ENCODE peak calls at places on chromosomes 13 and 19, in eight cellular contexts. U is A673, Z is neural crest cell, L is GM13976, M is thoracic aorta, B is kidney epithelial cell, D is fibroblast of lung, Q is bronchial epithelial cell. F is an unnamed sample.

GRCh38 chr13:27696731-27697130 is 75.0 kb downstream of the POLR1D start:
- DNase-seq in U (no peak), Z (no peak), L (no peak), M (no peak), B (no peak), D (no peak), Q (no peak), F (no peak)

GRCh38 chr19:34982275-34982674 is 17.8 kb upstream of the GRAMD1A start:
- DNase-seq in U (no peak), Z (no peak), L (no peak), M (no peak), B (no peak), D (no peak), Q (no peak), F (no peak)

GRCh38 chr13:109959903-109960302 is 173.5 kb upstream of the IRS2 start:
- DNase-seq in U (no peak), Z (no peak), L (no peak), M (no peak), B (no peak), D (no peak), Q (no peak), F (no peak)

GRCh38 chr13:113672002-113672651 is 5.1 kb downstream of the GRK1 start:
- DNase-seq in U (no peak), Z (no peak), L (no peak), M (no peak), B (no peak), D (no peak), Q (no peak), F (peak)

GRCh38 chr13:66353664-66354063 is 876.5 kb downstream of the PCDH9 start:
- DNase-seq in U (no peak), Z (no peak), L (no peak), M (no peak), B (no peak), D (no peak), Q (no peak), F (no peak)

GRCh38 chr13:94759120-94759728 is 46.9 kb upstream of the SOX21 start:
- DNase-seq in U (no peak), Z (no peak), L (no peak), M (no peak), B (no peak), D (no peak), Q (no peak), F (no peak)

GRCh38 chr13:27775943-27776342 is 16.3 kb upstream of the GSX1 start:
- DNase-seq in U (no peak), Z (peak), L (no peak), M (no peak), B (no peak), D (no peak), Q (no peak), F (no peak)

GRCh38 chr19:7778081-7778480 is 15.0 kb downstream of the CLEC4M start:
- DNase-seq in U (no peak), Z (no peak), L (no peak), M (no peak), B (no peak), D (no peak), Q (no peak), F (no peak)

DNA sequence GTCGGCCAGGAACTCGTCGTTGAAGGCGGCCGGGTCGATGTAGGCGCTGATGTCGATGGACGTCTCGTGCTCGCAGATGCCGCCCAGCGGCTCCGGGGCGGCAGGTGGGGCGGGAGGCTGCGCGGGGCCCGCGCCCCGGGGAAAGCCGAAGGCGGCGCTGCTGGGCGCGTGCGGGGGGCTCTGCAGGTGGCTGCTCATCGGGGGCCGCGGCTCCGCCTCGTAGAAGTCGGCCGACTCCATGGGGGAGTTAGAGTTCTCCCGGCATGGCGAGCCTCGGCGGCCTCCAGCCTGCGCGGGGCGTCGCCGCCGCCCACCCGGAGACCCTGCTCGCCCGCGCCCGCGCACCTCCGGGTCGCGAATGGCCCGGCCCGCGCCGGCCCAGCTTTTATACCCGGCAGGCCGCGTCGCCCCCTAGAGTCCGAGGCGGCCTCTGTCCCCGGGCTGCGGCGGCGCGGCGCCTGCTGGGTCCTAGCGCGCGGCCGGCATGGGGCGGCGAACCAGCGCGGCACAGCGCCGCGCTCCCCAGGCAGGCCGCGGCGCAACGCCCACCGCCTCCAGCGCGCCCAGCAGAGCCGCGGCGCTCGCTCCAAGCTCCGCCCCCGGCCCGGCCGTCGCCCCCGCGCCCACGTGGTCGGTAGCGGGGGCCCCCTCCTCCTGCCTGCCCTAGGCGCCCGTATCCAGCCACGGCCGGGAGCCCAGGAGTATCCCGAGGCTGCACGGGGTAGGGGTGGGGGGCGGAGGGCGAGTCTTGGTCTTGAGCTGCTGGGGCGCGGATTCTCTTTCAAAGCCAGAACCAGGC is at the start of gene CEBPA:
- DNase-seq in U (peak), Z (peak), L (peak), M (no peak), B (no peak), D (peak), Q (peak), F (peak)
- TF ChIP-seq CTCF in U (peak), Z (peak), L (peak), M (no peak), B (peak), D (peak), Q (peak), F (peak)

GRCh38 chr13:54536112-54536511 is 1507.5 kb downstream of the OLFM4 start:
- DNase-seq in U (peak), Z (no peak), L (no peak), M (no peak), B (no peak), D (no peak), Q (peak), F (no peak)
- TF ChIP-seq CTCF in U (peak), Z (peak), L (no peak), M (no peak), B (peak), D (no peak), Q (no peak), F (no peak)

GRCh38 chr13:50512602-50513527 is 330.6 kb downstream of the DLEU7 start:
- DNase-seq in U (no peak), Z (peak), L (peak), M (no peak), B (no peak), D (peak), Q (no peak), F (peak)
- TF ChIP-seq CTCF in U (no peak), Z (no peak), L (no peak), M (no peak), B (no peak), D (no peak), Q (no peak), F (no peak)

GRCh38 chr13:24605923-24606372 is 74.3 kb upstream of the ATP12A start:
- DNase-seq in U (peak), Z (no peak), L (no peak), M (no peak), B (no peak), D (peak), Q (peak), F (no peak)
- TF ChIP-seq CTCF in U (peak), Z (peak), L (peak), M (no peak), B (no peak), D (no peak), Q (peak), F (peak)

DNA sequence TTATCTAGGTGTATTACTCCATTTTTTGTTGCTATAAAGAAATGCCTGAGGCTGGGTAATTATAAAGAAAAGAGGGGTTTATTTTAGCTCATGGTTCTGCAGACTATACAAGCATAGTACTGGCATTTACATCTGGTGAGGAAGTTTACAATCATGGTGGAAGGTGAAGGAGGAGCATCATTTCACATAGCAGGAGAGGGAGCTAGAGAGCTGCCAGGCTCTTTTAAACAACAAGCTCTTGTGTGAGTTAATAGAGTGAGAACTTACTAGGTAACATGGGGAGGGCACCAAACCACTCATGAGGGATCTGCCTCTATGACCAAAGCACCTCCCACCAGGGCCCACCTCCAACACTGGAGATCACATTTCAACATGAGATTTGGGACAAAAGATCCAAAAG is 221.7 kb upstream of the GPC6 start:
- DNase-seq in U (peak), Z (no peak), L (no peak), M (no peak), B (no peak), D (no peak), Q (peak), F (no peak)
- TF ChIP-seq CTCF in U (peak), Z (peak), L (no peak), M (no peak), B (peak), D (no peak), Q (peak), F (no peak)

GRCh38 chr13:107512551-107512950 is 702.8 kb downstream of the LIG4 start:
- DNase-seq in U (no peak), Z (no peak), L (no peak), M (no peak), B (no peak), D (no peak), Q (no peak), F (no peak)

GRCh38 chr13:107516517-107516916 is 698.8 kb downstream of the LIG4 start:
- DNase-seq in U (peak), Z (no peak), L (no peak), M (no peak), B (no peak), D (no peak), Q (no peak), F (no peak)

GRCh38 chr13:107518780-107519179 is 696.6 kb downstream of the LIG4 start:
- DNase-seq in U (no peak), Z (no peak), L (no peak), M (no peak), B (peak), D (peak), Q (peak), F (no peak)

GRCh38 chr13:107518292-107518691 is 697.0 kb downstream of the LIG4 start:
- DNase-seq in U (peak), Z (no peak), L (no peak), M (no peak), B (no peak), D (peak), Q (no peak), F (no peak)
- TF ChIP-seq CTCF in U (no peak), Z (no peak), L (no peak), M (no peak), B (no peak), D (no peak), Q (no peak), F (no peak)